ENCODE peak calls at places on chromosomes 11 and 22, in ten cellular contexts. One of them, this sample, is unnamed. For H3K4me1, the result is how much of the 10 kb centered on the place peaks cover.

GRCh38 chr22:43455861-43456260 is 44.0 kb downstream of the MPPED1 start:
- DNase-seq in neuronal stem cell: no peak
- DNase-seq in CD4-positive, CD25-positive, alpha-beta regulatory T cell: no peak
- DNase-seq in Caco-2: no peak
- DNase-seq in hepatocyte: no peak
- DNase-seq in astrocyte: no peak
- DNase-seq in GM23248: no peak
- DNase-seq in endodermal cell: no peak
- DNase-seq in esophagus squamous epithelium: no peak
- DNase-seq in SJCRH30: no peak
- DNase-seq in this sample: no peak

GRCh38 chr11:22798890-22799289 is 30.7 kb downstream of the SVIP start:
- DNase-seq in neuronal stem cell: no peak
- DNase-seq in CD4-positive, CD25-positive, alpha-beta regulatory T cell: no peak
- DNase-seq in Caco-2: no peak
- DNase-seq in hepatocyte: no peak
- DNase-seq in astrocyte: no peak
- DNase-seq in GM23248: no peak
- DNase-seq in endodermal cell: no peak
- DNase-seq in esophagus squamous epithelium: no peak
- DNase-seq in SJCRH30: no peak
- DNase-seq in this sample: no peak

GRCh38 chr11:2368178-2368850 is 8.8 kb upstream of the CD81 start:
- DNase-seq in neuronal stem cell: no peak
- DNase-seq in CD4-positive, CD25-positive, alpha-beta regulatory T cell: no peak
- DNase-seq in Caco-2: no peak
- DNase-seq in hepatocyte: no peak
- DNase-seq in astrocyte: no peak
- DNase-seq in GM23248: no peak
- DNase-seq in endodermal cell: no peak
- DNase-seq in esophagus squamous epithelium: no peak
- DNase-seq in SJCRH30: no peak
- DNase-seq in this sample: no peak

GRCh38 chr22:28935713-28936112 is 52.3 kb downstream of the ZNRF3 start:
- DNase-seq in neuronal stem cell: no peak
- DNase-seq in CD4-positive, CD25-positive, alpha-beta regulatory T cell: no peak
- DNase-seq in Caco-2: no peak
- DNase-seq in hepatocyte: no peak
- DNase-seq in astrocyte: no peak
- DNase-seq in GM23248: no peak
- DNase-seq in endodermal cell: no peak
- DNase-seq in esophagus squamous epithelium: no peak
- DNase-seq in SJCRH30: no peak
- DNase-seq in this sample: no peak

GRCh38 chr11:63535734-63536133 is 874 bp upstream of the PLAAT4 start:
- DNase-seq in neuronal stem cell: no peak
- DNase-seq in CD4-positive, CD25-positive, alpha-beta regulatory T cell: no peak
- DNase-seq in Caco-2: no peak
- DNase-seq in hepatocyte: no peak
- DNase-seq in astrocyte: no peak
- DNase-seq in GM23248: no peak
- DNase-seq in endodermal cell: no peak
- DNase-seq in esophagus squamous epithelium: no peak
- DNase-seq in SJCRH30: no peak
- DNase-seq in this sample: no peak

GRCh38 chr11:19868281-19868821 is 155.7 kb downstream of the NAV2 start:
- DNase-seq in neuronal stem cell: no peak
- DNase-seq in CD4-positive, CD25-positive, alpha-beta regulatory T cell: no peak
- DNase-seq in Caco-2: no peak
- DNase-seq in hepatocyte: peak
- DNase-seq in astrocyte: peak
- DNase-seq in GM23248: peak
- DNase-seq in endodermal cell: peak
- DNase-seq in esophagus squamous epithelium: no peak
- DNase-seq in SJCRH30: peak
- DNase-seq in this sample: no peak

GRCh38 chr11:96817488-96817887 is 427.7 kb downstream of the JRKL start:
- DNase-seq in neuronal stem cell: no peak
- DNase-seq in CD4-positive, CD25-positive, alpha-beta regulatory T cell: no peak
- DNase-seq in Caco-2: no peak
- DNase-seq in hepatocyte: peak
- DNase-seq in astrocyte: peak
- DNase-seq in GM23248: peak
- DNase-seq in endodermal cell: no peak
- DNase-seq in esophagus squamous epithelium: no peak
- DNase-seq in SJCRH30: no peak
- DNase-seq in this sample: no peak

GRCh38 chr11:3200388-3201111 is 18.1 kb downstream of the MRGPRG start:
- DNase-seq in neuronal stem cell: no peak
- DNase-seq in CD4-positive, CD25-positive, alpha-beta regulatory T cell: no peak
- DNase-seq in Caco-2: no peak
- DNase-seq in hepatocyte: no peak
- DNase-seq in astrocyte: no peak
- DNase-seq in GM23248: no peak
- DNase-seq in endodermal cell: peak
- DNase-seq in esophagus squamous epithelium: no peak
- DNase-seq in SJCRH30: no peak
- DNase-seq in this sample: no peak

GRCh38 chr22:23262474-23263332 is 82.4 kb downstream of the BCR start:
- DNase-seq in neuronal stem cell: no peak
- DNase-seq in CD4-positive, CD25-positive, alpha-beta regulatory T cell: no peak
- DNase-seq in Caco-2: no peak
- DNase-seq in hepatocyte: no peak
- DNase-seq in astrocyte: no peak
- DNase-seq in GM23248: no peak
- DNase-seq in endodermal cell: no peak
- DNase-seq in esophagus squamous epithelium: no peak
- DNase-seq in SJCRH30: no peak
- DNase-seq in this sample: no peak

GRCh38 chr11:126636911-126637799 is 281.7 kb downstream of the ST3GAL4 start:
- DNase-seq in neuronal stem cell: no peak
- DNase-seq in CD4-positive, CD25-positive, alpha-beta regulatory T cell: no peak
- DNase-seq in Caco-2: no peak
- DNase-seq in hepatocyte: no peak
- DNase-seq in astrocyte: peak
- DNase-seq in GM23248: peak
- DNase-seq in endodermal cell: no peak
- DNase-seq in esophagus squamous epithelium: no peak
- DNase-seq in SJCRH30: no peak
- DNase-seq in this sample: no peak

GRCh38 chr11:67405196-67405567 is 1.3 kb downstream of the TBC1D10C start:
- DNase-seq in neuronal stem cell: no peak
- DNase-seq in CD4-positive, CD25-positive, alpha-beta regulatory T cell: no peak
- DNase-seq in Caco-2: no peak
- DNase-seq in hepatocyte: no peak
- DNase-seq in astrocyte: no peak
- DNase-seq in GM23248: no peak
- DNase-seq in endodermal cell: no peak
- DNase-seq in esophagus squamous epithelium: no peak
- DNase-seq in SJCRH30: no peak
- DNase-seq in this sample: no peak
- H3K4me1 ChIP-seq in neuronal stem cell: under half
- H3K4me1 ChIP-seq in CD4-positive, CD25-positive, alpha-beta regulatory T cell: half or more
- H3K4me1 ChIP-seq in Caco-2: under half
- H3K4me1 ChIP-seq in hepatocyte: under half
- H3K4me1 ChIP-seq in astrocyte: under half
- H3K4me1 ChIP-seq in GM23248: under half
- H3K4me1 ChIP-seq in endodermal cell: under half
- H3K4me1 ChIP-seq in esophagus squamous epithelium: half or more
- H3K4me1 ChIP-seq in SJCRH30: under half
- H3K4me1 ChIP-seq in this sample: under half

GRCh38 chr22:31345331-31346254 is 553 bp downstream of the PATZ1 start:
- DNase-seq in neuronal stem cell: peak
- DNase-seq in CD4-positive, CD25-positive, alpha-beta regulatory T cell: peak
- DNase-seq in Caco-2: peak
- DNase-seq in hepatocyte: peak
- DNase-seq in astrocyte: peak
- DNase-seq in GM23248: peak
- DNase-seq in endodermal cell: peak
- DNase-seq in esophagus squamous epithelium: peak
- DNase-seq in SJCRH30: peak
- DNase-seq in this sample: peak

GRCh38 chr22:31341386-31342088 is 4.6 kb downstream of the PATZ1 start:
- DNase-seq in neuronal stem cell: no peak
- DNase-seq in CD4-positive, CD25-positive, alpha-beta regulatory T cell: no peak
- DNase-seq in Caco-2: no peak
- DNase-seq in hepatocyte: peak
- DNase-seq in astrocyte: no peak
- DNase-seq in GM23248: no peak
- DNase-seq in endodermal cell: no peak
- DNase-seq in esophagus squamous epithelium: no peak
- DNase-seq in SJCRH30: no peak
- DNase-seq in this sample: no peak

GRCh38 chr22:31342389-31343125 is 3.6 kb downstream of the PATZ1 start:
- DNase-seq in neuronal stem cell: peak
- DNase-seq in CD4-positive, CD25-positive, alpha-beta regulatory T cell: no peak
- DNase-seq in Caco-2: no peak
- DNase-seq in hepatocyte: peak
- DNase-seq in astrocyte: no peak
- DNase-seq in GM23248: no peak
- DNase-seq in endodermal cell: no peak
- DNase-seq in esophagus squamous epithelium: no peak
- DNase-seq in SJCRH30: no peak
- DNase-seq in this sample: no peak

GRCh38 chr22:31344369-31345330 is 1.5 kb downstream of the PATZ1 start:
- DNase-seq in neuronal stem cell: peak
- DNase-seq in CD4-positive, CD25-positive, alpha-beta regulatory T cell: peak
- DNase-seq in Caco-2: no peak
- DNase-seq in hepatocyte: peak
- DNase-seq in astrocyte: peak
- DNase-seq in GM23248: peak
- DNase-seq in endodermal cell: no peak
- DNase-seq in esophagus squamous epithelium: no peak
- DNase-seq in SJCRH30: no peak
- DNase-seq in this sample: no peak

GRCh38 chr22:31343235-31344191 is 2.6 kb downstream of the PATZ1 start:
- DNase-seq in neuronal stem cell: peak
- DNase-seq in CD4-positive, CD25-positive, alpha-beta regulatory T cell: peak
- DNase-seq in Caco-2: peak
- DNase-seq in hepatocyte: peak
- DNase-seq in astrocyte: no peak
- DNase-seq in GM23248: no peak
- DNase-seq in endodermal cell: peak
- DNase-seq in esophagus squamous epithelium: no peak
- DNase-seq in SJCRH30: peak
- DNase-seq in this sample: no peak
- H3K4me1 ChIP-seq in neuronal stem cell: under half
- H3K4me1 ChIP-seq in CD4-positive, CD25-positive, alpha-beta regulatory T cell: half or more
- H3K4me1 ChIP-seq in Caco-2: under half
- H3K4me1 ChIP-seq in hepatocyte: half or more
- H3K4me1 ChIP-seq in astrocyte: under half
- H3K4me1 ChIP-seq in GM23248: under half
- H3K4me1 ChIP-seq in endodermal cell: under half
- H3K4me1 ChIP-seq in esophagus squamous epithelium: half or more
- H3K4me1 ChIP-seq in SJCRH30: under half
- H3K4me1 ChIP-seq in this sample: under half

GRCh38 chr11:64859542-64860414 is 15.3 kb upstream of the CDC42BPG start:
- DNase-seq in neuronal stem cell: no peak
- DNase-seq in CD4-positive, CD25-positive, alpha-beta regulatory T cell: peak
- DNase-seq in Caco-2: no peak
- DNase-seq in hepatocyte: no peak
- DNase-seq in astrocyte: no peak
- DNase-seq in GM23248: no peak
- DNase-seq in endodermal cell: no peak
- DNase-seq in esophagus squamous epithelium: no peak
- DNase-seq in SJCRH30: no peak
- DNase-seq in this sample: no peak

GRCh38 chr11:64858467-64859401 is 14.3 kb upstream of the CDC42BPG start:
- DNase-seq in neuronal stem cell: no peak
- DNase-seq in CD4-positive, CD25-positive, alpha-beta regulatory T cell: peak
- DNase-seq in Caco-2: no peak
- DNase-seq in hepatocyte: no peak
- DNase-seq in astrocyte: no peak
- DNase-seq in GM23248: no peak
- DNase-seq in endodermal cell: no peak
- DNase-seq in esophagus squamous epithelium: no peak
- DNase-seq in SJCRH30: peak
- DNase-seq in this sample: no peak

GRCh38 chr11:64863381-64864060 is 14.9 kb downstream of the EHD1 start:
- DNase-seq in neuronal stem cell: no peak
- DNase-seq in CD4-positive, CD25-positive, alpha-beta regulatory T cell: no peak
- DNase-seq in Caco-2: no peak
- DNase-seq in hepatocyte: no peak
- DNase-seq in astrocyte: no peak
- DNase-seq in GM23248: peak
- DNase-seq in endodermal cell: no peak
- DNase-seq in esophagus squamous epithelium: no peak
- DNase-seq in SJCRH30: peak
- DNase-seq in this sample: no peak

GRCh38 chr11:64862914-64863313 is 15.5 kb downstream of the EHD1 start:
- DNase-seq in neuronal stem cell: no peak
- DNase-seq in CD4-positive, CD25-positive, alpha-beta regulatory T cell: no peak
- DNase-seq in Caco-2: no peak
- DNase-seq in hepatocyte: no peak
- DNase-seq in astrocyte: no peak
- DNase-seq in GM23248: no peak
- DNase-seq in endodermal cell: no peak
- DNase-seq in esophagus squamous epithelium: no peak
- DNase-seq in SJCRH30: peak
- DNase-seq in this sample: no peak

DNA sequence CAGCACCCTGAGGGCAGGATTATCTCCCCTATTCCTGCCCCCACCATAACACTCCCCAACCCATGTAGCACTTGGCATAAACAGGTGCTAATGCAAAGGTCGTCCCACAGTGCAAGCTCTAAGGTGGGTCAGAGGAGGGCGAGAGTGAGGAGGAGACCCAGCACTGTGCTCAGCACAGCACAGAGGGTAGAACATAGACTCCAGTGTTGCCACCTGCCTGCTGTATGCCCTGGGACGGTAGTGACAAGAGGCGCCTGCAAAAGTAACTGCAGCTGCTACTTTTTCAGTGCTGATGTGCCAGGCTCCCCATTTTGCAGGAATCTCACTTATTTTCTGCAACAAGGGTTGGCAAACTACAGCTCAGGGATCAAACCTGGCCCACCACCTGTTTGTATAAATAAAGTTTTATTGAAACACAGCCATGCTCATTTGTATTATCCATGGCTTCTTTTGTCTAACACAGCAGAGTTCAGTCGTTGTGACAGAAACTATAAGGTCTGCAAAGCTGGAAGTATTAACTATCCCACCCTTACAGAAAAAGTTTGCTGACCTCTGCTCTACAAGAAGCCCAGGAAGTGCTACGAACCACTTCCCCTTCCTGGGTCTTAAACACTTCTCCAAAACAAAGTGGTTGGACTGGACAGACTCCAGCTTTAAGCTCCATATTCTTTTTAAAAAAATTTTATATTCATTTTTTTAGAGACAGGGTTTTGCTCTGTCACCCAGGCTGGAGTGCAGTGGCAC is 16.9 kb upstream of the CDC42BPG start:
- DNase-seq in neuronal stem cell: no peak
- DNase-seq in CD4-positive, CD25-positive, alpha-beta regulatory T cell: peak
- DNase-seq in Caco-2: no peak
- DNase-seq in hepatocyte: no peak
- DNase-seq in astrocyte: no peak
- DNase-seq in GM23248: no peak
- DNase-seq in endodermal cell: no peak
- DNase-seq in esophagus squamous epithelium: no peak
- DNase-seq in SJCRH30: no peak
- DNase-seq in this sample: no peak
- H3K4me1 ChIP-seq in neuronal stem cell: under half
- H3K4me1 ChIP-seq in CD4-positive, CD25-positive, alpha-beta regulatory T cell: half or more
- H3K4me1 ChIP-seq in Caco-2: half or more
- H3K4me1 ChIP-seq in hepatocyte: under half
- H3K4me1 ChIP-seq in astrocyte: half or more
- H3K4me1 ChIP-seq in GM23248: under half
- H3K4me1 ChIP-seq in endodermal cell: under half
- H3K4me1 ChIP-seq in esophagus squamous epithelium: half or more
- H3K4me1 ChIP-seq in SJCRH30: half or more
- H3K4me1 ChIP-seq in this sample: under half

GRCh38 chr11:117514256-117514655 is 186.6 kb downstream of the CEP164 start:
- DNase-seq in neuronal stem cell: no peak
- DNase-seq in CD4-positive, CD25-positive, alpha-beta regulatory T cell: no peak
- DNase-seq in Caco-2: no peak
- DNase-seq in hepatocyte: no peak
- DNase-seq in astrocyte: no peak
- DNase-seq in GM23248: no peak
- DNase-seq in endodermal cell: no peak
- DNase-seq in esophagus squamous epithelium: no peak
- DNase-seq in SJCRH30: no peak
- DNase-seq in this sample: no peak
- H3K4me1 ChIP-seq in neuronal stem cell: under half
- H3K4me1 ChIP-seq in CD4-positive, CD25-positive, alpha-beta regulatory T cell: under half
- H3K4me1 ChIP-seq in Caco-2: under half
- H3K4me1 ChIP-seq in hepatocyte: under half
- H3K4me1 ChIP-seq in astrocyte: under half
- H3K4me1 ChIP-seq in GM23248: under half
- H3K4me1 ChIP-seq in endodermal cell: under half
- H3K4me1 ChIP-seq in esophagus squamous epithelium: under half
- H3K4me1 ChIP-seq in SJCRH30: under half
- H3K4me1 ChIP-seq in this sample: under half